ENCODE peak calls at places on chromosomes 1 and 21, in six cellular contexts. W is HCT116, Q is fibroblast of lung, L is IMR-90, K is kidney, P is astrocyte. E is an unnamed sample.

GRCh38 chr1:220511785-220512184 is 16.2 kb upstream of the MARK1 start:
- DNase-seq in W (no peak), Q (no peak), L (no peak), K (no peak), P (no peak), E (no peak)

GRCh38 chr1:217946581-217946980 is 315.4 kb downstream of the SPATA17 start:
- DNase-seq in W (no peak), Q (no peak), L (no peak), K (no peak), P (no peak), E (no peak)

GRCh38 chr1:185670187-185670627 is 64.0 kb upstream of the HMCN1 start:
- DNase-seq in W (no peak), Q (peak; percentile 45), L (peak; percentile 55), K (no peak), P (peak; percentile 27), E (no peak)

GRCh38 chr21:15250384-15250783 is 185.6 kb upstream of the NRIP1 start:
- DNase-seq in W (no peak), Q (peak; percentile 78), L (peak; percentile 53), K (no peak), P (peak; percentile 68), E (no peak)

GRCh38 chr1:15835205-15835740 is 12.2 kb upstream of the SPEN start:
- DNase-seq in W (no peak), Q (no peak), L (no peak), K (no peak), P (peak; percentile 19), E (no peak)

GRCh38 chr1:221373795-221374194 is 368.1 kb downstream of the DUSP10 start:
- DNase-seq in W (no peak), Q (no peak), L (no peak), K (no peak), P (no peak), E (no peak)

GRCh38 chr1:214958491-214958890 is 124.0 kb upstream of the KCNK2 start:
- DNase-seq in W (no peak), Q (no peak), L (peak; percentile 20), K (no peak), P (no peak), E (no peak)

GRCh38 chr1:87197156-87197555 is 131.5 kb upstream of the LMO4 start:
- DNase-seq in W (no peak), Q (peak; percentile 59), L (peak; percentile 52), K (no peak), P (peak; percentile 46), E (no peak)

GRCh38 chr1:229975047-229975446 is 92.0 kb upstream of the GALNT2 start:
- DNase-seq in W (no peak), Q (no peak), L (no peak), K (no peak), P (no peak), E (no peak)

GRCh38 chr1:245690153-245690552 is 535.4 kb downstream of the KIF26B start:
- DNase-seq in W (no peak), Q (peak; percentile 39), L (peak; percentile 9), K (no peak), P (peak; percentile 34), E (no peak)

GRCh38 chr1:53878492-53879105 is 11.0 kb downstream of the YIPF1 start:
- DNase-seq in W (peak; percentile 49), Q (peak; percentile 55), L (peak; percentile 69), K (no peak), P (peak; percentile 39), E (no peak)

GRCh38 chr1:225908773-225909172 is 15.3 kb downstream of the PYCR2 start:
- DNase-seq in W (no peak), Q (no peak), L (no peak), K (peak; percentile 7), P (no peak), E (no peak)

GRCh38 chr1:167263784-167264464 is 43.2 kb downstream of the POU2F1 start:
- DNase-seq in W (no peak), Q (peak; percentile 5), L (no peak), K (no peak), P (no peak), E (no peak)

GRCh38 chr21:45570826-45571601 is 28.8 kb upstream of the SLC19A1 start:
- DNase-seq in W (no peak), Q (peak; percentile 47), L (peak; percentile 64), K (peak; percentile 44), P (peak; percentile 36), E (no peak)

GRCh38 chr1:96365076-96365475 is 356.5 kb upstream of the PTBP2 start:
- DNase-seq in W (no peak), Q (peak; percentile 69), L (peak; percentile 41), K (no peak), P (peak; percentile 63), E (no peak)

GRCh38 chr1:162997499-162998285 is 71.5 kb upstream of the RGS4 start:
- DNase-seq in W (no peak), Q (peak; percentile 81), L (peak; percentile 77), K (no peak), P (peak; percentile 72), E (no peak)

GRCh38 chr1:114113801-114114750 is 39.6 kb downstream of the SYT6 start:
- DNase-seq in W (peak; percentile 61), Q (peak; percentile 41), L (peak; percentile 6), K (no peak), P (peak; percentile 27), E (no peak)

DNA sequence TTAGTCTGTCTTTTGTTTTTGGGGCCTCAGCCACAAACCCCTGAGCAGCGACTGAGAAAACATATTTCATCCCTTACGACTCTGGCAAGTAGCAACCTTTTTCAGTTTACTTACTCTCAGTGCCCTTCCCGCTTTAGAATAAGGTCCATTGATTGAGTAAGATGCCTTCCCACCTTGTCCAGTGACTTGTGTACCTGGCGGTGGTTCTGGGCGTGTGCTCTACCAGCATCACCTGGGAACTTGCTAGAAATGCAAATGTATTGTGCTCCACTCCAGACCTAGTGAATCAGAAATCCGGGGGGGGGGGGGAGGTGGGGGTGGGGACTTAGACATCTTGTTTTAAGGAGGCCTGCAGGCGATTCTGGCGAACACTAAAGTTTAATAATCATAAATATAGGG is 72.1 kb downstream of the S1PR1 start:
- DNase-seq in W (no peak), Q (no peak), L (no peak), K (no peak), P (no peak), E (no peak)
- H3K4me3 ChIP-seq in W (no peak overlapping the region), Q (no peak overlapping the region), L (no peak overlapping the region), K (no peak overlapping the region), P (no peak overlapping the region), E (no peak overlapping the region)

DNA sequence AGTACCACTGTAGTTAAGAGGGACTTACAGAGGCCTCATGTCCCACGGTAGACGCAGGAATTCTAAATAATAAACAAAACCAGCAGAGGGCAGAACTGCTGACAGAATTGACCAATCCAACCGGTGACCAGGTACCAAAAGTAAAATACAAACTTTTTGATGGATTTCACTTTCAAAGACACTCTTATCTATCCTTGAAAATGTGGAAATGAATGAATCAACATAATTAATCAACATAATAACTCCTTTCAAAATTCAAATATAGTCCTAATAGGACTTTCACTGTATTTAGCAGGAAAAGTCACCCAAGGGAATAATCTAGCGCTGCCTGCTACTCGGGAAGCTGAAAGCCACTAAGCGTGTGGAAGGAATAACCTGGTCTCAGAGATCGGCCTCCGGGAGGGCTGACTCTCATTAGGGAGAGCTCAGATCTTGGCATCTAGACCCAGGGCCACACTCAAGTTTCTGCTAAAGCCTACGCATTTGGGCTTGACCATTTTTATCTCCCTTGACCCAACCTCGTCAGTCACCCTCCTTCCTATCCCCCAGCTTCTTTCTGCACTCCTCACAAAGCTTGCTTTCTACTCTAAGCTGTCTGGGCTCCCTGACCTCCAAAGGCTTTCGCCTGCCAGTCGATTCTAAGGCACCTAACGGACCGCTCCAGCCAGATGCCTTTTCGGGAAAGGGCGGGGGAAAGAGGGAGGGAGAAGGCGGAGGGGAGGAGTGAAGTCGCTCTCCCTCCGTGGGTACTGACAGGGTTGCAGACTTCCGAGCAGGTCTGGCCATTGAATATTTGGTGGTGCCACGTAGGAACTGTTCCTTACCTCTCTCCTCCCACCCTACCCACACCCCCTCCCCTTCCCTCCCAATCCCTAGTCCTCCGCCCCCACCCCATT is 1.6 kb downstream of the COL11A1 start:
- DNase-seq in W (peak; percentile 0), Q (peak; percentile 68), L (peak; percentile 30), K (no peak), P (peak; percentile 54), E (no peak)
- H3K9ac ChIP-seq in W (no peak overlapping the region), Q (no peak overlapping the region), L (no peak overlapping the region), K (peak overlapping the region; percentile 44), P (peak overlapping the region; percentile 83), E (no peak overlapping the region)

DNA sequence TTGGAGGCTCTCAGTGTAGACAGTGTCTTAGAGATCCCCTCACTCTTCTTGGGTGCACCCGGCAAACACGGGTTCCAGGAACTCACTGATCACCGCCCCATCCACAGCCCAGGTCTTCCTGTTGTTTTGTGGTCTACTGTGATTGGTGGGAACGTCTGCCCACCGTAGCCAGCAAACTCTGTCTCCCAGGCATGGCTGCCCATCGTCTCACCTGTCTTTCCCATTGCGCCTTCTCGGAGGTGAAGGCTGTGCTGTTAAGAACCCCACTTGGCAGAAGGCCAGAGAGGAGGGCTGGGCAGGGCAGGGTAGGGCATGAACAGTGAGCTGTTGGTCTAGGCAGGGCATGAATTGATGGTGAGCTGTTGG is 14.1 kb upstream of the KCNA2 start:
- DNase-seq in W (no peak), Q (no peak), L (no peak), K (no peak), P (no peak), E (no peak)
- H3K4me3 ChIP-seq in W (no peak overlapping the region), Q (no peak overlapping the region), L (no peak overlapping the region), K (no peak overlapping the region), P (no peak overlapping the region), E (no peak overlapping the region)

DNA sequence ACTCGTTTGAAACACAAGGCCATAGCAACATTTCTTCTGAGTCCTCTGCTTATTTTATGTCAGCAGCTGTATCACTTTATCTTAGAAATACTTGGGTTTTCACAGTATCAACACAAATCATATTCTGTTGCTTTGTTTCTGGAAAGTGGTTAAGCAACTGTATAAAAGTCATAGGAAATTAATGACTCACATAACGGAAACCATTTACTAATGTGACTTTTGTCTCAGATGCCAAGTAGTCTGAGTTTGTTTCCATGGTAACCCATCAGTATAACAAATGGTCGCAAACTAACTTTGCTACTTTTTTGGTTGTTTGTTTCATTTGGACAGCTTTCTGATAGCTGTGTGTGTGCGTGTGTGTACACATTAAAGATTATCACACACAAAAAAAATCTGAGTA is 31.0 kb downstream of the EEIG2 start:
- DNase-seq in W (no peak), Q (peak; percentile 96), L (peak; percentile 95), K (no peak), P (peak; percentile 97), E (peak; percentile 61)
- H3K9ac ChIP-seq in W (no peak overlapping the region), Q (peak overlapping the region; percentile 39), L (no peak overlapping the region), K (no peak overlapping the region), P (peak overlapping the region; percentile 28), E (no peak overlapping the region)

DNA sequence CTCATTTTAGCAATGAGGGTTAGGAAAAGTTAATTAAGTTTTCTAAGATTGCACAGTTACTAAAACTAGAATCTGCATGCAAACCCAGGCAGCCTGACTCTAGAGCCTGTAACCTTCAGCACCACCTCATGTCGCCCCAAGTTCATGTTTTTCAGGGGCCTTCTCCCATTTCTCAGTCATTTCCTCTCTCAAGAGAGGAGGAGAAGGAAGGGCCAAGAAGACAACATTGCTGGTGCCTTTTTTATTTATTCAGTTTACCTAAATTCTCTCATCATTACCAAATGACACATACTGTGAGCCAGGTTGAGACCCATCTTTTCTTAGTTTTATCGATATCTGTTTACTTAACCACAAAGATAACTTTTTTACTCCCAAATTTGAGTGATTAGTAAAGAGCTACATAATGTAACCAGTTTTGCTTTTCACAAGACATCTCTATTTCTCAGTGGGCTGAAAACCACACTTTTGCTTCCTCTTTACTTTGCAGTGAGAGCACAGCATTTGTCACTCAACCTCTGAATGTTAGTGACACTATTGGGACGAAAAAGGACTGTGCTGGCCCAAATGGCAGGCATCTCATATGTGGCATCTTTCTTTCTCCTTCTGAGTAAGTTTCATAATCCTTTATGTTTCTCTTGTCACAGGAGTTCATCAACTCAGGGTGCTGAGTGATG is at the start of gene CD101:
- DNase-seq in W (no peak), Q (no peak), L (no peak), K (no peak), P (no peak), E (no peak)
- H3K4me3 ChIP-seq in W (no peak within 1 kb of the TSS), Q (no peak within 1 kb of the TSS), L (no peak within 1 kb of the TSS), K (no peak within 1 kb of the TSS), P (no peak within 1 kb of the TSS), E (no peak within 1 kb of the TSS)

GRCh38 chr1:77538956-77539509 is 143.4 kb downstream of the ZZZ3 start:
- DNase-seq in W (no peak), Q (peak; percentile 94), L (peak; percentile 93), K (no peak), P (peak; percentile 90), E (no peak)
- H3K9ac ChIP-seq in W (no peak overlapping the region), Q (peak overlapping the region; percentile 67), L (peak overlapping the region; percentile 50), K (no peak overlapping the region), P (peak overlapping the region; percentile 84), E (no peak overlapping the region)